ENCODE peak calls at places on chromosomes 6 and 20, in four cellular contexts. One of them, this sample, is unnamed. For H3K4me1, the result is how much of the 10 kb centered on the place peaks cover.

GRCh38 chr6:113362542-113363430 is 494.4 kb upstream of the MARCKS start:
- DNase-seq in GM23338: peak
- DNase-seq in endodermal cell: no peak
- DNase-seq in mammary epithelial cell: no peak
- DNase-seq in this sample: no peak

GRCh38 chr6:158068893-158069799 is 87.5 kb downstream of the SYNJ2 start:
- DNase-seq in mammary epithelial cell: peak
- DNase-seq in GM23338: no peak
- DNase-seq in endodermal cell: peak
- DNase-seq in this sample: peak

GRCh38 chr6:36963451-36964290 is 9.1 kb downstream of the PI16 start:
- DNase-seq in mammary epithelial cell: no peak
- DNase-seq in endodermal cell: no peak
- DNase-seq in GM23338: peak
- DNase-seq in this sample: peak

GRCh38 chr20:46307139-46307998 is 929 bp downstream of the CDH22 start:
- DNase-seq in GM23338: peak
- DNase-seq in endodermal cell: peak
- DNase-seq in mammary epithelial cell: peak
- DNase-seq in this sample: peak

GRCh38 chr6:156912431-156912830 is 135.3 kb downstream of the ARID1B start:
- DNase-seq in GM23338: peak
- DNase-seq in endodermal cell: no peak
- DNase-seq in mammary epithelial cell: no peak
- DNase-seq in this sample: no peak

GRCh38 chr20:49418832-49419231 is 63.6 kb downstream of the KCNB1 start:
- DNase-seq in endodermal cell: no peak
- DNase-seq in GM23338: no peak
- DNase-seq in mammary epithelial cell: no peak
- DNase-seq in this sample: no peak

GRCh38 chr6:137766596-137767370 is 100.3 kb upstream of the TNFAIP3 start:
- DNase-seq in endodermal cell: no peak
- DNase-seq in GM23338: no peak
- DNase-seq in mammary epithelial cell: no peak
- DNase-seq in this sample: no peak

GRCh38 chr6:105593805-105594231 is 190.9 kb upstream of the PREP start:
- DNase-seq in GM23338: no peak
- DNase-seq in endodermal cell: no peak
- DNase-seq in mammary epithelial cell: no peak
- DNase-seq in this sample: no peak

GRCh38 chr6:133359256-133359655 is 118.1 kb downstream of the EYA4 start:
- DNase-seq in GM23338: no peak
- DNase-seq in endodermal cell: no peak
- DNase-seq in mammary epithelial cell: no peak
- DNase-seq in this sample: no peak

GRCh38 chr6:128600397-128600951 is 80.1 kb upstream of the PTPRK start:
- DNase-seq in mammary epithelial cell: peak
- DNase-seq in GM23338: peak
- DNase-seq in endodermal cell: no peak
- DNase-seq in this sample: peak
- H3K4me1 ChIP-seq in mammary epithelial cell: half or more
- H3K4me1 ChIP-seq in GM23338: under half
- H3K4me1 ChIP-seq in endodermal cell: under half
- H3K4me1 ChIP-seq in this sample: half or more

DNA sequence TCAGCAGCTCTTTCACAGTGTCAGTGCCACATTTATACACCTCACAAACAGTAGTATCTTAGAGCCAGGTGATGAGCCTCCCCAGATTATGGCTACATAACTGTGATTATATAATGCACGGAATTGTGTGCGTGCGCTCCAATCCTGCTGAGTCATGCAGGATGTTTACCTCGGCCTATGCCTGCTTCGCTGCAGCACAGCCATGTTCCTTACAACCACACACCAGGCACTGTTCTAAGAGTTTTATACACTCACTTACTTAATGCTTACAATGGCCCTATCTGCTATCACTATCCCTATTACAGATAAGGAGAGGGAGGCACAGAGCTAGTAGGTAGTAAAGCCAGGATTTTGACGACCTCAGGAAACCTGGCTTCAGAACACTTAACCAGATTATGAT is 7.3 kb downstream of the ZKSCAN3 start:
- DNase-seq in endodermal cell: peak
- DNase-seq in mammary epithelial cell: no peak
- DNase-seq in GM23338: peak
- DNase-seq in this sample: no peak
- H3K27ac ChIP-seq in endodermal cell: no peak
- H3K27ac ChIP-seq in mammary epithelial cell: no peak
- H3K27ac ChIP-seq in GM23338: no peak
- H3K27ac ChIP-seq in this sample: no peak

GRCh38 chr20:18190466-18191233 is 53.0 kb downstream of the KAT14 start:
- DNase-seq in endodermal cell: peak
- DNase-seq in GM23338: peak
- DNase-seq in mammary epithelial cell: peak
- DNase-seq in this sample: peak
- TF ChIP-seq CTCF in endodermal cell: peak
- TF ChIP-seq CTCF in GM23338: peak
- TF ChIP-seq CTCF in mammary epithelial cell: no peak
- TF ChIP-seq CTCF in this sample: no peak

GRCh38 chr6:16322666-16323312 is 84.4 kb downstream of the GMPR start:
- DNase-seq in mammary epithelial cell: no peak
- DNase-seq in GM23338: peak
- DNase-seq in endodermal cell: peak
- DNase-seq in this sample: peak
- H3K4me1 ChIP-seq in mammary epithelial cell: under half
- H3K4me1 ChIP-seq in GM23338: under half
- H3K4me1 ChIP-seq in endodermal cell: under half
- H3K4me1 ChIP-seq in this sample: under half

DNA sequence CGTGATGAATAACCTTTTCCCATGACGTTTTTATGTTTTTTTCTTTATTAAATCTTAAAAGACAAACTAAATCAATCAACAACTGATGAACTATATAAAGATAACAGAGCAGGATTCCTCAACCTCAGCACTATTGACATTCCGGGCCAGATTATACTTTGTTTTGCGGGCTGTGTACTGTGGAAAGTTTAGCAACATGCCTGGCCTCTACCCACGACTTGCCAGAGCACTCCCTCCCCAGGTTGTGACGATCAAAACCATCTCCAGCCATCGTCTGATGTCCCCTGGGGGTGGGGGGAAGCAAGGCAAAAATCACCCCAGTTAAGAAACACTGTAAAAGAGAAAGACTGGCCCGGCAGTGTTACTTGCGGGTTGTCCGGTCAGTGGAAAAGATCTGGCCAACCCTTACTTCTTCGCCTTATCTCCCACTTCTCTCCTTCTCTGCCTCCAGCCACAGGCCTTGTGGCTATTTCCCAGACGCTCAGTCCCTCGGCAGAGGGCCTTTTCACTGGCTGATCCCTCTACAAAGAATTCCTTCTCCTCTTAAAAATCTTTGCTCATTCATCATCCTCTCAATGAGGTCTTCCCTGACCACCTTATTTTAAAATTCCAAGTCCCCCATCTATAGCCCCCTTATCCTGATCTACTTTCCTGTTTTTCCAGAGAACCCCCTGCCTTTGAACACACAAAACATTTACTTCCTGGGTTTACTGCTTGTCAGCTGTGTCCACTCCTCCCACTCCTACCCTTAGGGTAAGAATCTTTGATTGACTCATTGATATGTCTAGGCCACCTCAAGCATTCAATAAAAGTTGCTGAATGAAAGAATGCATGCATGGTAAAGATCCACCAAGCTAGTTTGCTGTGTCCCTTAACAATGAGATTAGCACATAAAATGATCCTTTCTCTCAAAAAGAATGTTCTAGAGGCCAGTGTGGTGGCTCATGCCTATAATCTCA is 14.7 kb upstream of the RAB22A start:
- DNase-seq in endodermal cell: no peak
- DNase-seq in GM23338: peak
- DNase-seq in mammary epithelial cell: peak
- DNase-seq in this sample: no peak
- H3K27ac ChIP-seq in endodermal cell: peak
- H3K27ac ChIP-seq in GM23338: peak
- H3K27ac ChIP-seq in mammary epithelial cell: no peak
- H3K27ac ChIP-seq in this sample: no peak

GRCh38 chr6:87555506-87555905 is 34.3 kb downstream of the RARS2 start:
- DNase-seq in endodermal cell: no peak
- DNase-seq in mammary epithelial cell: no peak
- DNase-seq in GM23338: no peak
- DNase-seq in this sample: no peak

GRCh38 chr6:87558446-87558845 is 31.3 kb downstream of the RARS2 start:
- DNase-seq in mammary epithelial cell: no peak
- DNase-seq in GM23338: no peak
- DNase-seq in endodermal cell: no peak
- DNase-seq in this sample: no peak

GRCh38 chr6:87561012-87561411 is 28.8 kb downstream of the RARS2 start:
- DNase-seq in GM23338: peak
- DNase-seq in mammary epithelial cell: no peak
- DNase-seq in endodermal cell: no peak
- DNase-seq in this sample: no peak
- TF ChIP-seq CTCF in GM23338: no peak
- TF ChIP-seq CTCF in mammary epithelial cell: no peak
- TF ChIP-seq CTCF in endodermal cell: no peak
- TF ChIP-seq CTCF in this sample: no peak

DNA sequence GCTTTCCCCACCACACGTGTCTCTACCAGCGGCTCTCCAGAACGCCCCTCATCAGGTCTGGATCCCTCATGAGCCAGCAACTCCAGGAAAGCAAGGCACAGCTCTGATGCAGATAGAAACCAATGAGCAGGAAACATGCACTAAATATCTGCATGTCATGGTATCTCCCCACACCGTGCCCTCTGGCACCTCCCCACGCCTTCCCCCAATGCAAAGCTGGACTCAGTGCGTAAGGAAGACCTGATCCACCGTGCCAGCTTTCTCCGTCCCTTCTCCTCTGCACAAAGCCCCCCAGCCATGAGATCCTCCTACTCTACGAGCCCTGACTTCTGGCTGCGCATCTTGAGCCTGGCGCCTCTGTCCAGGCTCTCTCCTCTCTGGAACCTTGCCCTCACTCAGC is 9.4 kb downstream of the PDE10A start:
- DNase-seq in endodermal cell: no peak
- DNase-seq in mammary epithelial cell: no peak
- DNase-seq in GM23338: no peak
- DNase-seq in this sample: no peak
- H3K4me1 ChIP-seq in endodermal cell: under half
- H3K4me1 ChIP-seq in mammary epithelial cell: under half
- H3K4me1 ChIP-seq in GM23338: under half
- H3K4me1 ChIP-seq in this sample: under half

GRCh38 chr6:3328796-3329195 is 70.0 kb downstream of the PSMG4 start:
- DNase-seq in mammary epithelial cell: no peak
- DNase-seq in GM23338: no peak
- DNase-seq in endodermal cell: no peak
- DNase-seq in this sample: no peak

GRCh38 chr6:3329491-3330051 is 70.8 kb downstream of the PSMG4 start:
- DNase-seq in GM23338: no peak
- DNase-seq in mammary epithelial cell: peak
- DNase-seq in endodermal cell: no peak
- DNase-seq in this sample: no peak

GRCh38 chr6:3327403-3327802 is 68.7 kb downstream of the PSMG4 start:
- DNase-seq in mammary epithelial cell: no peak
- DNase-seq in endodermal cell: no peak
- DNase-seq in GM23338: no peak
- DNase-seq in this sample: no peak

GRCh38 chr6:3326981-3327380 is 68.2 kb downstream of the PSMG4 start:
- DNase-seq in endodermal cell: no peak
- DNase-seq in mammary epithelial cell: no peak
- DNase-seq in GM23338: no peak
- DNase-seq in this sample: no peak

DNA sequence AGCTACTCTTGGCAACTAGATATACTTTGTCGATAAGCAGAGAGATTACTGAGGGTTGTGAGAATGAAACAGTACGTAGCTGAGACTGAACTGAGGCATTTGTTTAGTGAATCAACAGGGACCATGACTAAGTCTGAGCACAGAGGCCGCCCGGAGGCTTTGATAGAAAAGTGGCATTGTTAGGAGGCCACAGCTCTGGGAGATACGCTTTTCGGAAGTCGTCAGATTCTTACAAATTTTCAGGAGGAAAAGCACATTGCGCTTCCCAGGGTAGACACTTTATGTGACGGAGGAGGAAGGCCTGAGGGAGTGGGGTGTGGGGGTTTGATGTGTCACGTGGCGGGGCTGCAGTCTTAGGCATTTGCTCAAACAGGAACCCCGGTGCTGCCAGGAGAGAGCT is 69.4 kb downstream of the PSMG4 start:
- DNase-seq in mammary epithelial cell: no peak
- DNase-seq in GM23338: no peak
- DNase-seq in endodermal cell: no peak
- DNase-seq in this sample: no peak
- H3K27ac ChIP-seq in mammary epithelial cell: no peak
- H3K27ac ChIP-seq in GM23338: no peak
- H3K27ac ChIP-seq in endodermal cell: peak
- H3K27ac ChIP-seq in this sample: no peak

DNA sequence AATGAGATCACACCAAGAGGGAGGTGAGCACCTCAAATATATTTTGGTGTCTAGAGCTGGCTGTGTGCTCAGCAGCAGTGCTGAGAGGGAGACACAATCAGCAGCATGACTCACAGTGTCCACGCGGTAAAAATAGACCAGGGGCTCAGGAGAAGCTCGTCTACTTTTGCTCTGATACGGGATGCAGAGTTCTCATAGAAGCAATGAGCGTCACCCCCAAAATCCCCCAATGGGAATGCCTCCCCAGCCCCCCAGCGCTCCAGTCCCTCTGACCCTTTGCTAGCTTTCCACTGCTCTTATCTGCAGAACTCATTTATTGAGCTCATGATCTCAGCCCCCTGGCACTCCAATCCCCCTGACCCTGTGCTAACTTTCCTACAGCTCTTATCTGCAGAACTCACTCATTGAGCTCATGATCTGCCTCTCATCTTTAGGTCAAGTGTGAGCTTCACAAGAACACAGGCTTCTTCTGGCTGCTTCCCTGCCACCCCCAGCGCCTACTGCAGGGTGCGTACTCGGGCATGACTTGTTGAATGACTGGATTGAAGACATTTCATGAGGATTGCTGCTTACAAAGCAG is 34.0 kb downstream of the SYNDIG1 start:
- DNase-seq in endodermal cell: no peak
- DNase-seq in mammary epithelial cell: no peak
- DNase-seq in GM23338: no peak
- DNase-seq in this sample: no peak
- TF ChIP-seq CTCF in endodermal cell: no peak
- TF ChIP-seq CTCF in mammary epithelial cell: no peak
- TF ChIP-seq CTCF in GM23338: no peak
- TF ChIP-seq CTCF in this sample: no peak

This sample was measured in foreskin keratinocyte.